ENCODE peak calls at places on chromosomes 7 and 10, in five cellular contexts. One of them, this sample, is unnamed.
A peak's percentile ranks its signal among the peaks of the same experiment; 100 is the strongest.

GRCh38 chr10:120688928-120689327 is 162.2 kb upstream of the WDR11 start:
- DNase-seq in heart right ventricle: no peak
- DNase-seq in upper lobe of right lung: no peak
- DNase-seq in mesendoderm: peak; percentile 56
- DNase-seq in ascending aorta: no peak
- DNase-seq in this sample: no peak

GRCh38 chr10:22927661-22928403 is at the start of gene ARMC3:
- DNase-seq in heart right ventricle: peak; percentile 35
- DNase-seq in upper lobe of right lung: peak; percentile 84
- DNase-seq in mesendoderm: peak; percentile 92
- DNase-seq in ascending aorta: peak; percentile 75
- DNase-seq in this sample: peak; percentile 53

GRCh38 chr7:8197994-8198698 is 63.8 kb downstream of the ICA1 start:
- DNase-seq in heart right ventricle: no peak
- DNase-seq in upper lobe of right lung: no peak
- DNase-seq in mesendoderm: no peak
- DNase-seq in ascending aorta: no peak
- DNase-seq in this sample: no peak

GRCh38 chr10:132510174-132510611 is 27.4 kb upstream of the INPP5A start:
- DNase-seq in heart right ventricle: no peak
- DNase-seq in upper lobe of right lung: no peak
- DNase-seq in mesendoderm: no peak
- DNase-seq in ascending aorta: no peak
- DNase-seq in this sample: no peak

GRCh38 chr10:22702348-22702747 is 12.0 kb downstream of the PIP4K2A start:
- DNase-seq in heart right ventricle: no peak
- DNase-seq in upper lobe of right lung: no peak
- DNase-seq in mesendoderm: no peak
- DNase-seq in ascending aorta: no peak
- DNase-seq in this sample: no peak

GRCh38 chr10:70584941-70585544 is 17.5 kb downstream of the PRF1 start:
- DNase-seq in heart right ventricle: no peak
- DNase-seq in upper lobe of right lung: peak; percentile 61
- DNase-seq in mesendoderm: peak; percentile 88
- DNase-seq in ascending aorta: no peak
- DNase-seq in this sample: peak; percentile 10

GRCh38 chr10:99412100-99412499 is 18.3 kb downstream of the GOT1 start:
- DNase-seq in heart right ventricle: no peak
- DNase-seq in upper lobe of right lung: no peak
- DNase-seq in mesendoderm: peak; percentile 56
- DNase-seq in ascending aorta: no peak
- DNase-seq in this sample: no peak

GRCh38 chr10:8628351-8628750 is 573.9 kb downstream of the GATA3 start:
- DNase-seq in heart right ventricle: no peak
- DNase-seq in upper lobe of right lung: no peak
- DNase-seq in mesendoderm: peak; percentile 32
- DNase-seq in ascending aorta: no peak
- DNase-seq in this sample: no peak

GRCh38 chr7:92448185-92448747 is 984 bp downstream of the GATAD1 start:
- DNase-seq in heart right ventricle: peak; percentile 44
- DNase-seq in upper lobe of right lung: peak; percentile 67
- DNase-seq in mesendoderm: peak; percentile 57
- DNase-seq in ascending aorta: peak; percentile 78
- DNase-seq in this sample: peak; percentile 57

GRCh38 chr10:45421231-45422097 is 47.4 kb downstream of the ALOX5 start:
- DNase-seq in heart right ventricle: no peak
- DNase-seq in upper lobe of right lung: peak; percentile 48
- DNase-seq in mesendoderm: no peak
- DNase-seq in ascending aorta: no peak
- DNase-seq in this sample: no peak

GRCh38 chr7:42351313-42351935 is 114.4 kb upstream of the GLI3 start:
- DNase-seq in heart right ventricle: no peak
- DNase-seq in upper lobe of right lung: no peak
- DNase-seq in mesendoderm: no peak
- DNase-seq in ascending aorta: no peak
- DNase-seq in this sample: no peak

GRCh38 chr7:93430917-93431588 is 143.5 kb downstream of the CALCR start:
- DNase-seq in heart right ventricle: no peak
- DNase-seq in upper lobe of right lung: no peak
- DNase-seq in mesendoderm: no peak
- DNase-seq in ascending aorta: no peak
- DNase-seq in this sample: no peak

GRCh38 chr10:93152136-93152535 is 78.4 kb downstream of the CYP26A1 start:
- DNase-seq in heart right ventricle: no peak
- DNase-seq in upper lobe of right lung: no peak
- DNase-seq in mesendoderm: peak; percentile 72
- DNase-seq in ascending aorta: no peak
- DNase-seq in this sample: no peak

GRCh38 chr7:157646551-157646950 is 309.7 kb downstream of the DNAJB6 start:
- DNase-seq in heart right ventricle: no peak
- DNase-seq in upper lobe of right lung: no peak
- DNase-seq in mesendoderm: no peak
- DNase-seq in ascending aorta: peak; percentile 27
- DNase-seq in this sample: no peak

GRCh38 chr7:7868245-7868899 is 100.2 kb upstream of the GLCCI1 start:
- DNase-seq in heart right ventricle: peak; percentile 27
- DNase-seq in upper lobe of right lung: no peak
- DNase-seq in mesendoderm: no peak
- DNase-seq in ascending aorta: peak; percentile 62
- DNase-seq in this sample: no peak

GRCh38 chr10:123250640-123251039 is 96.4 kb downstream of the BUB3 start:
- DNase-seq in heart right ventricle: no peak
- DNase-seq in upper lobe of right lung: no peak
- DNase-seq in mesendoderm: no peak
- DNase-seq in ascending aorta: no peak
- DNase-seq in this sample: no peak

GRCh38 chr7:106501605-106502580 is 159.1 kb downstream of the CCDC71L start:
- DNase-seq in heart right ventricle: no peak
- DNase-seq in upper lobe of right lung: no peak
- DNase-seq in mesendoderm: no peak
- DNase-seq in ascending aorta: no peak
- DNase-seq in this sample: no peak

GRCh38 chr7:351256-351655 is 61.3 kb downstream of the FOXL3 start:
- DNase-seq in heart right ventricle: no peak
- DNase-seq in upper lobe of right lung: no peak
- DNase-seq in mesendoderm: no peak
- DNase-seq in ascending aorta: no peak
- DNase-seq in this sample: no peak

GRCh38 chr10:1132584-1132983 is 76.4 kb downstream of the WDR37 start:
- DNase-seq in heart right ventricle: no peak
- DNase-seq in upper lobe of right lung: no peak
- DNase-seq in mesendoderm: no peak
- DNase-seq in ascending aorta: no peak
- DNase-seq in this sample: no peak

GRCh38 chr7:80533287-80533686 is 21.4 kb upstream of the GNAT3 start:
- DNase-seq in heart right ventricle: no peak
- DNase-seq in upper lobe of right lung: no peak
- DNase-seq in mesendoderm: peak; percentile 55
- DNase-seq in ascending aorta: no peak
- DNase-seq in this sample: no peak

GRCh38 chr10:35079763-35080162 is 10.4 kb downstream of the CUL2 start:
- DNase-seq in heart right ventricle: no peak
- DNase-seq in upper lobe of right lung: no peak
- DNase-seq in mesendoderm: no peak
- DNase-seq in ascending aorta: no peak
- DNase-seq in this sample: peak; percentile 81

GRCh38 chr7:127885843-127886242 is 145.4 kb downstream of the LRRC4 start:
- DNase-seq in heart right ventricle: peak; percentile 20
- DNase-seq in upper lobe of right lung: no peak
- DNase-seq in mesendoderm: peak; percentile 90
- DNase-seq in ascending aorta: peak; percentile 66
- DNase-seq in this sample: peak; percentile 67

GRCh38 chr7:21028186-21028989 is 241.7 kb upstream of the SP8 start:
- DNase-seq in heart right ventricle: no peak
- DNase-seq in upper lobe of right lung: no peak
- DNase-seq in mesendoderm: peak; percentile 36
- DNase-seq in ascending aorta: no peak
- DNase-seq in this sample: no peak

GRCh38 chr7:147952918-147953317 is 637.6 kb upstream of the C7orf33 start:
- DNase-seq in heart right ventricle: no peak
- DNase-seq in upper lobe of right lung: no peak
- DNase-seq in mesendoderm: no peak
- DNase-seq in ascending aorta: no peak
- DNase-seq in this sample: no peak

GRCh38 chr7:156768698-156769472 is 124.1 kb downstream of the LMBR1 start:
- DNase-seq in heart right ventricle: no peak
- DNase-seq in upper lobe of right lung: no peak
- DNase-seq in mesendoderm: peak; percentile 75
- DNase-seq in ascending aorta: no peak
- DNase-seq in this sample: no peak

GRCh38 chr7:149729983-149730801 is 43.2 kb downstream of the ZNF467 start:
- DNase-seq in heart right ventricle: peak; percentile 65
- DNase-seq in upper lobe of right lung: peak; percentile 55
- DNase-seq in mesendoderm: no peak
- DNase-seq in ascending aorta: no peak
- DNase-seq in this sample: no peak

GRCh38 chr7:149727541-149728476 is 45.6 kb downstream of the ZNF467 start:
- DNase-seq in heart right ventricle: no peak
- DNase-seq in upper lobe of right lung: peak; percentile 62
- DNase-seq in mesendoderm: no peak
- DNase-seq in ascending aorta: no peak
- DNase-seq in this sample: no peak

GRCh38 chr7:149728491-149729375 is 44.7 kb downstream of the ZNF467 start:
- DNase-seq in heart right ventricle: no peak
- DNase-seq in upper lobe of right lung: peak; percentile 56
- DNase-seq in mesendoderm: no peak
- DNase-seq in ascending aorta: no peak
- DNase-seq in this sample: no peak

GRCh38 chr7:149731207-149731955 is 42.0 kb downstream of the ZNF467 start:
- DNase-seq in heart right ventricle: no peak
- DNase-seq in upper lobe of right lung: peak; percentile 56
- DNase-seq in mesendoderm: no peak
- DNase-seq in ascending aorta: no peak
- DNase-seq in this sample: no peak

GRCh38 chr7:149729586-149729982 is 43.8 kb downstream of the ZNF467 start:
- DNase-seq in heart right ventricle: no peak
- DNase-seq in upper lobe of right lung: peak; percentile 37
- DNase-seq in mesendoderm: no peak
- DNase-seq in ascending aorta: no peak
- DNase-seq in this sample: no peak
- H3K36me3 ChIP-seq in heart right ventricle: peaks cover 97% of the 10 kb centered on the region
- H3K36me3 ChIP-seq in upper lobe of right lung: peaks cover 27% of the 10 kb centered on the region
- H3K36me3 ChIP-seq in mesendoderm: peaks cover 1% of the 10 kb centered on the region
- H3K36me3 ChIP-seq in ascending aorta: peaks cover 67% of the 10 kb centered on the region
- H3K36me3 ChIP-seq in this sample: peaks cover 37% of the 10 kb centered on the region

DNA sequence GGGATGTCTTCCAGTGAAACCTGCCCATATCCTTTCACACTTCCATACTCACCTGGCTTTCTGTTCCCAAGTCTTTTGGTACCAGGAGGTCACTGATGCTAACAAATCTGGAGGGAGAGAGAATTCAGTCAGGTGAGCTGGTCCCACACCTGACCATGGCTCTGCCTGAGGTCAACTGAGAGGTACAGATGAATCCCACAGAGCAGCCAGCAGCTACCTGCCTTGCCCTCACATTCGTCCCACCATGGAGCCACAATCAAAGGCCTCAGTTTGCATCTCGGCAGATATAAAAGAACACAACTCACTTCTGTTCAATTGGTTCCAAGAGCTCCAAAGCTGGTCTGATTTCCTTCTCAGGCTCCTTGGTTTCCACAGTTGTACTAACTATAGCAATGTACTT is 47.0 kb downstream of the GDI2 start:
- DNase-seq in heart right ventricle: no peak
- DNase-seq in upper lobe of right lung: no peak
- DNase-seq in mesendoderm: no peak
- DNase-seq in ascending aorta: no peak
- DNase-seq in this sample: no peak
- H3K36me3 ChIP-seq in heart right ventricle: peaks cover 100% of the 10 kb centered on the region
- H3K36me3 ChIP-seq in upper lobe of right lung: peaks cover 91% of the 10 kb centered on the region
- H3K36me3 ChIP-seq in mesendoderm: peaks cover 7% of the 10 kb centered on the region
- H3K36me3 ChIP-seq in ascending aorta: peaks cover 56% of the 10 kb centered on the region
- H3K36me3 ChIP-seq in this sample: peaks cover 54% of the 10 kb centered on the region

GRCh38 chr7:5300366-5300765 is 17.6 kb downstream of the SLC29A4 start:
- DNase-seq in heart right ventricle: no peak
- DNase-seq in upper lobe of right lung: no peak
- DNase-seq in mesendoderm: no peak
- DNase-seq in ascending aorta: no peak
- DNase-seq in this sample: no peak

GRCh38 chr7:5302577-5302976 is 19.8 kb downstream of the SLC29A4 start:
- DNase-seq in heart right ventricle: no peak
- DNase-seq in upper lobe of right lung: no peak
- DNase-seq in mesendoderm: no peak
- DNase-seq in ascending aorta: no peak
- DNase-seq in this sample: no peak

GRCh38 chr7:5303885-5304505 is 21.3 kb downstream of the SLC29A4 start:
- DNase-seq in heart right ventricle: no peak
- DNase-seq in upper lobe of right lung: no peak
- DNase-seq in mesendoderm: no peak
- DNase-seq in ascending aorta: no peak
- DNase-seq in this sample: no peak

DNA sequence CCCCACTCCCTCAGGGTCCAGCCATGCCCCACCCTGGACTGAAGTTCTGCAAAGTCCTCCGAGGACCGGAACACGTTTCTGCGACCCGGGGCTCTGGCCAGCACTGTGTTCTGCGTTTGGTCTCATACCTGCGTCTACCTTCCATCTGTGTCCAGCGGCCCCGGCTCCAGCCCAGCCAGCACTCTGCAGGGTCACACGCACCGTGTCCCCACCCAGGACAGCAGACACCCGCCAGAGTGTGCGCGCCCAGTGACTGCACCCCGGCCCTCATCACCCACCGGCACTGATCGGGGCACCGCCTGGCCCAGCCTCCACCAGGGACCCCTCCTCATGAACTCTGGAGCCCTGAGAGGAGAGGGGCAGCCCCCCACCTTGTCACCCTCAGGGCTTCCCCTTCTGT is 20.3 kb downstream of the SLC29A4 start:
- DNase-seq in heart right ventricle: no peak
- DNase-seq in upper lobe of right lung: no peak
- DNase-seq in mesendoderm: no peak
- DNase-seq in ascending aorta: no peak
- DNase-seq in this sample: no peak
- H3K36me3 ChIP-seq in heart right ventricle: peaks cover 18% of the 10 kb centered on the region
- H3K36me3 ChIP-seq in upper lobe of right lung: peaks cover 16% of the 10 kb centered on the region
- H3K36me3 ChIP-seq in mesendoderm: no peaks in the 10 kb centered on the region
- H3K36me3 ChIP-seq in ascending aorta: peaks cover 9% of the 10 kb centered on the region
- H3K36me3 ChIP-seq in this sample: no peaks in the 10 kb centered on the region

DNA sequence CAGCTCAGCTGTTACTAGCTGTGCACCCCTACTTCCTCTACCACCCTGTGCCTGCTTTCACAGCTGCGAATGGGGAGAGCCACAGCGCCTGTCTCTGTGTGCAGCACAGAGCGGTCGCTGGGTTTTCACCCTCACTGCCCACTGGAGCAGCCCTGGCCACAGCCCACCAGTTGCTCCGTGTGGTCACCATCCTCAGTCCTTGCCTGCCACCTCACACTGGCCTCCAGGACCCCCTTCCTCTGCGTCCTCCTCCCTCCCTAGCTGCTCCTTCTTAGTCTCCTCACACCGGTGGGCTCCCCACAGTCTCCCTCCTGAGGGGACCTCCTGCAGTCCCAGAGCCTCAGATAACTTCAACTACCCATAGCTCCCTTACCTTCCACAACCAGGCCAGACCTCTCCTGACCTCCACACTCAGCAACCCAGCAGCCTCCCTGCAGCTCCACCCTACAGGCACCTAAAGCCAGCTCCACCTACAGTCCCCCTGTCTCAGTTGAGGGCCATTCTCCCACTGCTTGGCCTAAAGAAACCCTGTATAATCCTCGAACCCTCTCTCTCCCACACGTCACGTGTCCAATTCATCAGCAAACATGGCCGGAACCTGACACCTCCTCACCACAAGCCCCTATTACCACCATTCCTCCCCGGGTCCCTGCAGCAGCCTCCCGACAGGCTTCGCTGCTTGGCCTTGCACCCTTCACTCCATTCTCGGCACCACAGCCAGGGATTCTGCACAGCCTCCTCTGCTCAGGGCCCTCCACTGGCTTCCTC is 28.0 kb downstream of the PLAC9 start:
- DNase-seq in heart right ventricle: no peak
- DNase-seq in upper lobe of right lung: no peak
- DNase-seq in mesendoderm: no peak
- DNase-seq in ascending aorta: no peak
- DNase-seq in this sample: no peak
- H3K36me3 ChIP-seq in heart right ventricle: peaks cover 100% of the 10 kb centered on the region
- H3K36me3 ChIP-seq in upper lobe of right lung: peaks cover 100% of the 10 kb centered on the region
- H3K36me3 ChIP-seq in mesendoderm: no peaks in the 10 kb centered on the region
- H3K36me3 ChIP-seq in ascending aorta: peaks cover 62% of the 10 kb centered on the region
- H3K36me3 ChIP-seq in this sample: no peaks in the 10 kb centered on the region